ENCODE peak calls at places on chromosomes 5 and 9, in eight cellular contexts. H is fibroblast of lung, L is astrocyte, D is GM20000, W is K562, F is dorsolateral prefrontal cortex, I is uterus, U is HFF-Myc. O is an unnamed sample.

GRCh38 chr5:158560170-158560569 is 539.5 kb downstream of the EBF1 start:
- DNase-seq in H (no peak), L (no peak), D (peak; percentile 71), W (no peak), F (no peak), I (no peak), U (no peak), O (no peak)

GRCh38 chr5:98769256-98770157 is 4.0 kb upstream of the RGMB start:
- DNase-seq in H (peak; percentile 81), L (peak; percentile 67), D (peak; percentile 64), W (no peak), F (peak; percentile 51), I (peak; percentile 42), U (no peak), O (no peak)

GRCh38 chr5:141121563-141121962 is at the start of gene PCDHB4:
- DNase-seq in H (no peak), L (no peak), D (no peak), W (no peak), F (peak; percentile 39), I (peak; percentile 38), U (no peak), O (no peak)

GRCh38 chr5:179833056-179833708 is 12.5 kb downstream of the SQSTM1 start:
- DNase-seq in H (no peak), L (no peak), D (no peak), W (no peak), F (peak; percentile 69), I (no peak), U (no peak), O (no peak)

GRCh38 chr5:73859696-73860095 is 233.7 kb downstream of the ARHGEF28 start:
- DNase-seq in H (no peak), L (no peak), D (no peak), W (no peak), F (no peak), I (no peak), U (no peak), O (no peak)

GRCh38 chr9:136185066-136185465 is 19.9 kb downstream of the LHX3 start:
- DNase-seq in H (no peak), L (no peak), D (no peak), W (no peak), F (no peak), I (no peak), U (no peak), O (no peak)

GRCh38 chr5:2260211-2260985 is 377.7 kb upstream of the IRX4 start:
- DNase-seq in H (no peak), L (no peak), D (no peak), W (no peak), F (no peak), I (no peak), U (no peak), O (no peak)

GRCh38 chr9:4298255-4299005 is 1.4 kb downstream of the GLIS3 start:
- DNase-seq in H (peak; percentile 39), L (no peak), D (peak; percentile 59), W (no peak), F (no peak), I (peak; percentile 34), U (no peak), O (no peak)

GRCh38 chr5:173338380-173339015 is 10.3 kb upstream of the STC2 start:
- DNase-seq in H (no peak), L (no peak), D (no peak), W (no peak), F (no peak), I (no peak), U (no peak), O (no peak)

GRCh38 chr5:151022511-151023018 is 2.2 kb downstream of the GPX3 start:
- DNase-seq in H (peak; percentile 72), L (peak; percentile 63), D (no peak), W (peak; percentile 50), F (no peak), I (no peak), U (no peak), O (no peak)

GRCh38 chr5:111953351-111954127 is 196.5 kb upstream of the NREP start:
- DNase-seq in H (peak; percentile 98), L (peak; percentile 98), D (no peak), W (no peak), F (no peak), I (no peak), U (no peak), O (no peak)

GRCh38 chr9:70868661-70869652 is 252.5 kb downstream of the TRPM3 start:
- DNase-seq in H (peak; percentile 30), L (peak; percentile 12), D (no peak), W (no peak), F (no peak), I (no peak), U (no peak), O (no peak)

GRCh38 chr5:28807230-28807629 is 1768.8 kb upstream of the CDH9 start:
- DNase-seq in H (peak; percentile 8), L (peak; percentile 2), D (no peak), W (no peak), F (no peak), I (no peak), U (no peak), O (no peak)

GRCh38 chr9:86660146-86660545 is 287.2 kb downstream of the GAS1 start:
- DNase-seq in H (peak; percentile 93), L (peak; percentile 93), D (no peak), W (no peak), F (no peak), I (no peak), U (no peak), O (no peak)

GRCh38 chr5:6788439-6788838 is 75.2 kb downstream of the TENT4A start:
- DNase-seq in H (no peak), L (no peak), D (no peak), W (no peak), F (no peak), I (no peak), U (no peak), O (no peak)

GRCh38 chr5:112475747-112476435 is 56.8 kb upstream of the EPB41L4A start:
- DNase-seq in H (peak; percentile 20), L (peak; percentile 17), D (no peak), W (no peak), F (no peak), I (no peak), U (no peak), O (no peak)

GRCh38 chr5:37857696-37858095 is 17.9 kb upstream of the GDNF start:
- DNase-seq in H (no peak), L (no peak), D (no peak), W (no peak), F (no peak), I (no peak), U (no peak), O (no peak)

DNA sequence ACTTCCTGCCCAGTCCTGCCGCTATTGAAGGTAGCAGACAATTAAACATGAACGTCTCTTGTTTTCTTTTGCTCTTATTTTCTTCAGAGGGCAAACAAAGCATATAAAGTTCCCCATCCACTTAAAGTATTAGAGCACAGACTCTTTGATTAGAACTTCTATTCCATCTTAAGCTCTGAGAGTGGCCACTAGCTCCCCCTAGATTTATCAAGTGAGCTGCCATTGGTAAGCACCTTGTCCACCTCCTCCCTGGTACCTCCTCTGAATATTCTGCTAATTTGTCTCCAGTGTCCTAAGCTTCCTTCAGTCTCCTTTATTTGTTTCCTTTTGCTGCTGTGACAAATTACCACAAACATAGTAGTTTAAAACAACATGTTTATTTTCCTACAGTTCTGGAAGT is 264.3 kb upstream of the KCNN2 start:
- DNase-seq in H (no peak), L (no peak), D (no peak), W (no peak), F (no peak), I (no peak), U (no peak), O (no peak)
- TF ChIP-seq CTCF in H (no peak), L (no peak), D (no peak), W (no peak), F (no peak), I (no peak), U (no peak), O (peak; percentile 5)

GRCh38 chr5:95261369-95262175 is 23.3 kb downstream of the MCTP1 start:
- DNase-seq in H (peak; percentile 18), L (no peak), D (peak; percentile 34), W (no peak), F (no peak), I (no peak), U (peak; percentile 9), O (no peak)
- TF ChIP-seq CTCF in H (peak; percentile 65), L (peak; percentile 51), D (peak; percentile 1), W (peak; percentile 61), F (peak; percentile 58), I (no peak), U (peak; percentile 38), O (peak; percentile 69)

DNA sequence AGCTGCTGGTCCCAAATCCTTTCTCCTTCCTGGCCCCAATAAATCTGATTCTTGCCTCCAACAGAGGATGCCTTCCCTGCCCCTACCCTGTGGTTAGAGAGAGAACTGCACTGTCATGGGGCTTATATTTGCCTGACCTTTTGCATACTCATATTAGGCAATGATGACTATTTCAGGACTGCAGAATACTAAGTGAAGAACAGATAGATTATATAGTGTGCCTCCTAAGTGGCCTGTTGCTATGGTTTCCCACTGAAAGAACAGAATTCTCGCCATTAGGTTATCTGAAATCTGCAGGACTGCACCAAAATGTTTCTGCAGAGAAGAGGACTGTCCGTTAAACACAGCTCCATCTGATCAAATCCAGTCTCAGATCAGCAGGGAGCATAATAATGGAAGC is 87.3 kb upstream of the CCNG1 start:
- DNase-seq in H (no peak), L (no peak), D (no peak), W (no peak), F (no peak), I (no peak), U (no peak), O (no peak)
- TF ChIP-seq CTCF in H (peak; percentile 47), L (peak; percentile 3), D (no peak), W (no peak), F (no peak), I (no peak), U (no peak), O (no peak)

GRCh38 chr5:58279259-58279658 is 180.6 kb downstream of the PLK2 start:
- DNase-seq in H (no peak), L (no peak), D (no peak), W (no peak), F (no peak), I (no peak), U (no peak), O (no peak)

GRCh38 chr5:58276431-58276830 is 183.5 kb downstream of the PLK2 start:
- DNase-seq in H (no peak), L (no peak), D (no peak), W (no peak), F (no peak), I (no peak), U (no peak), O (no peak)

GRCh38 chr5:58268263-58268662 is 191.6 kb downstream of the PLK2 start:
- DNase-seq in H (no peak), L (no peak), D (no peak), W (no peak), F (no peak), I (no peak), U (no peak), O (no peak)

GRCh38 chr5:58273705-58274104 is 186.2 kb downstream of the PLK2 start:
- DNase-seq in H (no peak), L (no peak), D (no peak), W (no peak), F (no peak), I (no peak), U (no peak), O (no peak)

DNA sequence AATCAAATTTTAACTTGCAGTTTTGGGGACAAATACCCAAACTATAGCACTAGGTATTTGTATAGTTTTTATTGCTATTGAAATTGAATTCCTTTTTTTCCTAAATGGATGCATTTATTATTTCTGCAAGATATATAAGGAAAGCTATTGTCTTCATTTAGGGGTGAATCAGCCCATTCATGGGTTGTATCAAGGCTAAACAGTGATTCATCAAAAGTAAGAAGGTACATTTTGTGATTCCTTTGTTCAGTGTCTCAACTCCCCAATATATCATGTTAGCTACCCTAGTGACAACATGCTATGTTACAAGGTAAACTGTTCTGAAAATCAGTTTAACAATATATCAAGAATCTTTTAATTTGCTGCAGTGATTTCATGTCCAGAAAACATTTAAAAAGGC is 185.7 kb downstream of the PLK2 start:
- DNase-seq in H (no peak), L (no peak), D (no peak), W (no peak), F (no peak), I (no peak), U (no peak), O (no peak)
- TF ChIP-seq CTCF in H (no peak), L (no peak), D (no peak), W (no peak), F (no peak), I (no peak), U (no peak), O (no peak)

O was measured in D721Med.